ENCODE peak calls at places on chromosomes 11 and 22, in nine cellular contexts. F is CD8-positive, alpha-beta memory T cell; O is K562; M is adipocyte; W is cardiac muscle cell; L is heart right ventricle; R is WERI-Rb-1; H is GM23248; T is right lobe of liver. B is an unnamed sample. For H3K27me3, the result is how much of the 10 kb centered on the place peaks cover.

GRCh38 chr11:112665291-112665690 is 295.9 kb upstream of the NCAM1 start:
- DNase-seq in F (no peak), O (no peak), M (no peak), W (no peak), L (no peak), R (no peak), H (no peak), T (no peak), B (no peak)

GRCh38 chr11:89381094-89381493 is 110.1 kb downstream of the NOX4 start:
- DNase-seq in F (no peak), O (no peak), M (peak), W (no peak), L (no peak), R (no peak), H (peak), T (no peak), B (no peak)

GRCh38 chr22:50678651-50679521 is 6.3 kb downstream of the SHANK3 start:
- DNase-seq in F (no peak), O (no peak), M (no peak), W (no peak), L (no peak), R (peak), H (no peak), T (no peak), B (no peak)

GRCh38 chr11:67056640-67057409 is at the start of gene RHOD:
- DNase-seq in F (no peak), O (no peak), M (peak), W (peak), L (peak), R (no peak), H (peak), T (peak), B (no peak)

GRCh38 chr22:49497266-49497665 is 330.4 kb downstream of the BRD1 start:
- DNase-seq in F (no peak), O (no peak), M (no peak), W (no peak), L (no peak), R (no peak), H (no peak), T (no peak), B (no peak)

GRCh38 chr11:1655168-1656060 is 25.8 kb downstream of the KRTAP5-5 start:
- DNase-seq in F (no peak), O (no peak), M (no peak), W (no peak), L (no peak), R (no peak), H (no peak), T (no peak), B (peak)

GRCh38 chr22:50699001-50699753 is 26.6 kb downstream of the SHANK3 start:
- DNase-seq in F (no peak), O (no peak), M (no peak), W (no peak), L (no peak), R (no peak), H (no peak), T (peak), B (no peak)

GRCh38 chr22:25551396-25551795 is 13.1 kb upstream of the GRK3 start:
- DNase-seq in F (no peak), O (no peak), M (no peak), W (no peak), L (no peak), R (no peak), H (no peak), T (no peak), B (peak)

GRCh38 chr11:83933008-83933407 is 646.8 kb upstream of the CCDC90B start:
- DNase-seq in F (no peak), O (no peak), M (no peak), W (no peak), L (no peak), R (no peak), H (no peak), T (no peak), B (no peak)

GRCh38 chr11:65291613-65292012 is 23.1 kb upstream of the CDC42EP2 start:
- DNase-seq in F (no peak), O (no peak), M (peak), W (no peak), L (no peak), R (no peak), H (peak), T (no peak), B (peak)

GRCh38 chr11:61537326-61537725 is 28.8 kb downstream of the LRRC10B start:
- DNase-seq in F (no peak), O (no peak), M (no peak), W (no peak), L (no peak), R (no peak), H (no peak), T (no peak), B (no peak)
- H3K27me3 ChIP-seq in F (under half), O (under half), M (under half), W (under half), L (under half), R (under half), H (under half), T (under half), B (under half)

GRCh38 chr11:11252403-11252802 is 100.6 kb downstream of the CSNK2A3 start:
- DNase-seq in F (no peak), O (no peak), M (no peak), W (no peak), L (no peak), R (no peak), H (no peak), T (no peak), B (peak)
- H3K27me3 ChIP-seq in F (under half), O (under half), M (under half), W (under half), L (under half), R (under half), H (under half), T (under half), B (under half)

DNA sequence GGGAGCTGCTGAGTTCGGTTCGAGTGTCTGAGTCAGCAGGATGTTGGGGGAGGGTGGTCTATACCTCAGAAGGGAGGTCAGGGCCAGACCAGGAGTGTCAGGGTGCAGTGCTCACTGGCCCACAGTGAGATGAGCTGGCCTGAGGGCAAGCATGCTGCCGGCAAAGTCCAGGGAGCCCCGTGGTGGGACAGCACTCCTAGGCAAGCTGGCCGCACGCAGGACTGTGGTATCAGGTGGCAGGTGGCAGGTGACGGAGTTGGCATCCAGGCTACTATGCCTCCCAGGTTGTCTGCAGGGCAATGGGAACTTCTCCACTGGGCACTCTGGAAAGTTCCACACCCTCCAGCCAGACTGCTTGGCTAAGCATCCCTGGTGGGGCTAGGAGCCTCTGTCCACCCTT is 4.8 kb downstream of the FGF3 start:
- DNase-seq in F (no peak), O (no peak), M (no peak), W (no peak), L (no peak), R (no peak), H (no peak), T (no peak), B (no peak)
- H3K27me3 ChIP-seq in F (under half), O (half or more), M (half or more), W (half or more), L (half or more), R (half or more), H (under half), T (under half), B (under half)

GRCh38 chr11:31821235-31821764 is 10.2 kb upstream of the PAX6 start:
- DNase-seq in F (no peak), O (no peak), M (no peak), W (no peak), L (no peak), R (no peak), H (no peak), T (no peak), B (no peak)
- H3K27me3 ChIP-seq in F (half or more), O (half or more), M (half or more), W (half or more), L (half or more), R (half or more), H (half or more), T (under half), B (under half)

GRCh38 chr11:126133902-126134301 is 71.2 kb upstream of the CDON start:
- DNase-seq in F (no peak), O (no peak), M (no peak), W (no peak), L (no peak), R (peak), H (no peak), T (no peak), B (peak)

GRCh38 chr11:126137146-126137545 is 74.3 kb downstream of the RPUSD4 start:
- DNase-seq in F (no peak), O (no peak), M (peak), W (no peak), L (no peak), R (no peak), H (peak), T (no peak), B (no peak)

GRCh38 chr11:126134461-126135155 is 71.9 kb upstream of the CDON start:
- DNase-seq in F (no peak), O (no peak), M (peak), W (no peak), L (no peak), R (no peak), H (no peak), T (no peak), B (peak)

GRCh38 chr11:126132319-126132718 is 69.7 kb upstream of the CDON start:
- DNase-seq in F (no peak), O (no peak), M (peak), W (no peak), L (no peak), R (no peak), H (peak), T (no peak), B (peak)

DNA sequence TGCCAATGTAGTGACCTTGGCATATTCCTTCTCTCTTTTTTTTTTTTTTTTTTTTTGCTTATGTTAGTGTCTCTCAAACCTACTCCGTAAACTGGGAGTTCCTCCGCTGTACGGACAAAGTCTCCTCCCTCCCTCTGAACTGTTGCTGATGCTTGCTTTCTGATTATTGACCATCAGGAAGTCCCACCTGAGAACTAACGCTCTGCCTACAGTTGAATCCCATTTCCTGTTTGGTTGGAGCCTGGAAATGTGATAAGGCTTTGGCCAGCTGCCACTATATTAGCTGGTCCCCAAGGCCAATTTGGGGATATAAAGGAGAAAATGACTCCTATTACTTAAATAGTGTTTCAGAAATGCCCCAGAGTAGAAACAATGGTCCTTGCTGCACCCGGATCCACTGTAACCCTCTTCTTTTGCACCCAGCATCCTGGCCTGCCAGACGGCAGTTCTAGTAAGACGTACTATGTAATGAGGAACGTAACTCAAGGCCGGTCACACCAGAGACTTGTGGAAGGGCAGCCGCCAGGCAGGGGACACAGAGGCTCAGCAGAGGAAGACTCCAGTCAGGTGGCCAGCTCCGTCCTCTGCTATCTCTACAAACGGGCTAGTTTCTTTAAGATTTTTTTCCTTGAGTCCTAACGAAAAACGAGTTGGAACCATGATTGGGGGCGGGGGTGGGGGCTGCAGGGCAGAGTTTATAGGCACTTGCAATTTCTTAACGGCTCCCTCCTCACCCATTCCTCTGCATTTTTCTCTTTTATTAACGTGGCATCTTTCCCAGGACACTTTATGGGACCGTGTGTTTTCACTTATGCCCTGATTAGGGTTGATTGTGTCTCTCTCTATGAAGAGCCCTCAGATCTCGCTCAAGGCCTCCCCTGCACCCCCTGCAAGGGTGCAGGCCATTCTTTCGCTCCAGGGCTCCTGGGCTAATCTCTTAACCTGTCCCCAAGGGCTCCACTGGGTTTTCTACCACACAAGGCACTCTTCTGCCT is 72.8 kb upstream of the CDON start:
- DNase-seq in F (no peak), O (no peak), M (peak), W (no peak), L (no peak), R (no peak), H (peak), T (no peak), B (no peak)
- H3K27me3 ChIP-seq in F (under half), O (half or more), M (under half), W (under half), L (under half), R (under half), H (under half), T (under half), B (under half)